ENCODE peak calls at places on chromosomes 12 and 14, in four cellular contexts. D, S, Y and T are unnamed samples. For H3K4me1, the result is how much of the 10 kb centered on the place peaks cover.

GRCh38 chr12:131755305-131756113 is 44.6 kb downstream of the SFSWAP start:
- DNase-seq in Y (peak), D (peak), S (no peak), T (peak)

GRCh38 chr12:46160081-46160980 is 108.5 kb downstream of the SLC38A1 start:
- DNase-seq in S (no peak), Y (no peak), D (peak), T (no peak)

GRCh38 chr14:55333785-55334485 is 62.7 kb downstream of the FBXO34 start:
- DNase-seq in D (peak), S (no peak), Y (no peak), T (peak)

GRCh38 chr14:52950898-52951729 is at the start of gene FERMT2:
- DNase-seq in S (peak), D (peak), Y (peak), T (peak)

GRCh38 chr12:76219806-76220205 is 128.4 kb downstream of the BBS10 start:
- DNase-seq in D (no peak), Y (no peak), S (no peak), T (no peak)

GRCh38 chr12:38123566-38124246 is 192.9 kb upstream of the ALG10B start:
- DNase-seq in S (no peak), D (no peak), Y (no peak), T (no peak)

GRCh38 chr12:80625901-80626300 is 81.5 kb upstream of the MYF6 start:
- DNase-seq in Y (no peak), S (no peak), D (no peak), T (no peak)

GRCh38 chr12:24996102-24996797 is 47.3 kb upstream of the BCAT1 start:
- DNase-seq in S (no peak), Y (no peak), D (no peak), T (no peak)

GRCh38 chr12:122449317-122449716 is 26.8 kb upstream of the CLIP1 start:
- DNase-seq in S (no peak), D (peak), Y (no peak), T (no peak)

GRCh38 chr14:103177376-103177775 is 54.1 kb downstream of the TNFAIP2 start:
- DNase-seq in D (no peak), Y (no peak), S (no peak), T (no peak)

GRCh38 chr14:39102969-39103957 is at the start of gene SEC23A:
- DNase-seq in D (peak), S (peak), Y (peak), T (peak)

GRCh38 chr12:31773867-31774266 is 45.0 kb upstream of the AMN1 start:
- DNase-seq in S (no peak), D (no peak), Y (no peak), T (no peak)

GRCh38 chr14:67782090-67782489 is 34.3 kb downstream of the ZFYVE26 start:
- DNase-seq in D (no peak), S (no peak), Y (no peak), T (no peak)

GRCh38 chr14:97277711-97278110 is 480.5 kb downstream of the VRK1 start:
- DNase-seq in D (no peak), Y (no peak), S (no peak), T (no peak)

GRCh38 chr14:55715889-55716288 is 135.9 kb downstream of the KTN1 start:
- DNase-seq in Y (no peak), S (no peak), D (peak), T (no peak)

GRCh38 chr12:88876867-88877266 is 296.6 kb upstream of the KITLG start:
- DNase-seq in S (no peak), Y (no peak), D (peak), T (no peak)

GRCh38 chr12:105262461-105263184 is 26.6 kb upstream of the APPL2 start:
- DNase-seq in D (no peak), S (no peak), Y (no peak), T (no peak)

GRCh38 chr14:49303952-49304516 is 282.1 kb downstream of the RPS29 start:
- DNase-seq in Y (no peak), S (no peak), D (peak), T (no peak)

GRCh38 chr14:100841445-100842403 is 15.8 kb downstream of the MEG3 start:
- DNase-seq in Y (no peak), D (no peak), S (peak), T (no peak)

GRCh38 chr14:22836301-22837058 is at the start of gene MMP14:
- DNase-seq in Y (no peak), S (peak), D (peak), T (no peak)

GRCh38 chr12:46269429-46270241 is 792 bp upstream of the SLC38A1 start:
- DNase-seq in S (no peak), D (no peak), Y (peak), T (peak)

GRCh38 chr12:32997471-32997870 is 100.9 kb upstream of the PKP2 start:
- DNase-seq in Y (no peak), S (no peak), D (no peak), T (no peak)

GRCh38 chr12:122870867-122871664 is 24.9 kb downstream of the VPS37B start:
- DNase-seq in D (peak), Y (no peak), S (peak), T (no peak)

GRCh38 chr12:111780615-111781014 is 13.9 kb downstream of the ALDH2 start:
- DNase-seq in S (no peak), Y (no peak), D (no peak), T (no peak)

GRCh38 chr14:28088125-28088524 is 678.5 kb upstream of the FOXG1 start:
- DNase-seq in D (no peak), Y (no peak), S (no peak), T (no peak)

GRCh38 chr12:115857923-115858322 is 419.6 kb downstream of the MED13L start:
- DNase-seq in S (no peak), D (no peak), Y (no peak), T (no peak)

GRCh38 chr14:49586673-49587460 is 687 bp upstream of the RPS29 start:
- DNase-seq in D (peak), S (no peak), Y (peak), T (peak)

GRCh38 chr14:38505221-38506095 is 249.6 kb upstream of the CLEC14A start:
- DNase-seq in D (peak), S (no peak), Y (no peak), T (no peak)

GRCh38 chr14:74956000-74956279 is 543 bp upstream of the PGF start:
- DNase-seq in Y (no peak), S (no peak), D (no peak), T (no peak)

GRCh38 chr14:67187826-67188225 is 1.4 kb upstream of the GARIN2 start:
- DNase-seq in D (peak), S (no peak), Y (no peak), T (no peak)

GRCh38 chr14:99982449-99983250 is 82.6 kb upstream of the EVL start:
- DNase-seq in S (no peak), Y (peak), D (peak), T (peak)

GRCh38 chr12:25719505-25719904 is 166.4 kb upstream of the LMNTD1 start:
- DNase-seq in S (no peak), D (peak), Y (no peak), T (no peak)

GRCh38 chr12:48988030-48988649 is 10.0 kb downstream of the WNT1 start:
- DNase-seq in S (peak), Y (peak), D (peak), T (peak)

GRCh38 chr14:41072776-41073175 is 533.9 kb upstream of the LRFN5 start:
- DNase-seq in D (no peak), S (no peak), Y (no peak), T (no peak)

GRCh38 chr14:32332415-32333116 is 3.5 kb downstream of the AKAP6 start:
- DNase-seq in D (no peak), S (no peak), Y (no peak), T (no peak)

GRCh38 chr14:35883677-35884293 is 57.6 kb downstream of the BRMS1L start:
- DNase-seq in Y (no peak), D (peak), S (no peak), T (peak)

GRCh38 chr12:128259556-128260070 is 7.4 kb upstream of the TMEM132C start:
- DNase-seq in S (no peak), Y (no peak), D (no peak), T (no peak)

GRCh38 chr14:21406213-21406612 is 22.4 kb upstream of the SUPT16H start:
- DNase-seq in D (no peak), S (no peak), Y (no peak), T (no peak)
- H3K27ac ChIP-seq in D (no peak), S (no peak), Y (no peak), T (no peak)

GRCh38 chr12:54191550-54192022 is 2.8 kb upstream of the SMUG1 start:
- DNase-seq in Y (peak), D (peak), S (peak), T (peak)
- H3K4me1 ChIP-seq in Y (under half), D (under half), S (under half), T (under half)

GRCh38 chr14:104700747-104701215 is 11.4 kb downstream of the INF2 start:
- DNase-seq in Y (no peak), S (no peak), D (no peak), T (no peak)

GRCh38 chr14:104698688-104699425 is 9.4 kb downstream of the INF2 start:
- DNase-seq in Y (no peak), D (no peak), S (no peak), T (no peak)

GRCh38 chr14:104701383-104702076 is 12.1 kb downstream of the INF2 start:
- DNase-seq in Y (no peak), S (no peak), D (no peak), T (no peak)

GRCh38 chr14:104699426-104699748 is 10.0 kb downstream of the INF2 start:
- DNase-seq in D (no peak), Y (no peak), S (no peak), T (no peak)

DNA sequence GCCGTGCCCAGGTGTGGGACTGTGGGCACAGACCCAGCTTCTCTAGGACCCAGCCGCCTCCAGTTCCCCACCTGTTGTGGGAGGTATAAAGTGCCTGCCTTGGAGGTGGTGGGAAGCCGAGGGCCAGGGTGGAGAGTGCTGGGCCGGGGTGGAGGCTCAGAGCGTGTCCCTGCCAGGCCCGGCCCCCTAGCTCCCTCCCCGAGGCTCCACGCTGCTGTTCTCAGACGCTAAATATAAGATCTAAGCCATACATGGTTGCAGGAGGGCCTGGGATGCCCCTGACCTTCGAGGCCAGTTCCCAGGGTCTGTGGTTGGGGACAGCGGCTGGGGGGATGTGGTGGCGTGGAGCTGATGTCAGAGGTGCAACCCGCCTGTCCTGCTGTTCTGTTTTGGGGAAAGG is 10.8 kb downstream of the INF2 start:
- DNase-seq in D (no peak), S (no peak), Y (no peak), T (no peak)
- H3K27ac ChIP-seq in D (no peak), S (no peak), Y (no peak), T (no peak)

DNA sequence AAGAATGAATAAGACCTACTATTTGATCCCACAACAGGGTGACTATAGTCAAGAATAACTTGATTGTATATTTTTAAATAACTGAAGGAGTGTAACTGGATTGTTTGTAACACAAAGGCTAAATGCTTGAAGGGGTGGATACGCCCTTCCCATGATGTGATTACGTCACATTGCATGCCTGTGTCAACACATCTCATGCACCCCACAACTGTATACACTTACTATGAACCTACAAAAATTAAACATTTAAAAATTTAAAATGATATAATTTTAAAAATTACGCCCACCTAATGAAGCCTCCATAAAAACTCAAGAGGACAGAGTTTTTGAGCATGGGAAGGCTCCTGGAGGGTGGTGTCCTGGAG is 94.5 kb downstream of the SCARB1 start:
- DNase-seq in S (no peak), D (peak), Y (no peak), T (no peak)
- H3K4me1 ChIP-seq in S (under half), D (under half), Y (under half), T (under half)

GRCh38 chr14:34059037-34059924 is 108.4 kb upstream of the EGLN3 start:
- DNase-seq in Y (no peak), S (no peak), D (no peak), T (no peak)

GRCh38 chr14:34062353-34062973 is 111.6 kb upstream of the EGLN3 start:
- DNase-seq in D (no peak), S (no peak), Y (no peak), T (no peak)

GRCh38 chr14:34060747-34061050 is 109.8 kb upstream of the EGLN3 start:
- DNase-seq in D (no peak), Y (no peak), S (no peak), T (peak)

GRCh38 chr14:34058510-34058909 is 107.6 kb upstream of the EGLN3 start:
- DNase-seq in S (no peak), Y (no peak), D (no peak), T (no peak)

DNA sequence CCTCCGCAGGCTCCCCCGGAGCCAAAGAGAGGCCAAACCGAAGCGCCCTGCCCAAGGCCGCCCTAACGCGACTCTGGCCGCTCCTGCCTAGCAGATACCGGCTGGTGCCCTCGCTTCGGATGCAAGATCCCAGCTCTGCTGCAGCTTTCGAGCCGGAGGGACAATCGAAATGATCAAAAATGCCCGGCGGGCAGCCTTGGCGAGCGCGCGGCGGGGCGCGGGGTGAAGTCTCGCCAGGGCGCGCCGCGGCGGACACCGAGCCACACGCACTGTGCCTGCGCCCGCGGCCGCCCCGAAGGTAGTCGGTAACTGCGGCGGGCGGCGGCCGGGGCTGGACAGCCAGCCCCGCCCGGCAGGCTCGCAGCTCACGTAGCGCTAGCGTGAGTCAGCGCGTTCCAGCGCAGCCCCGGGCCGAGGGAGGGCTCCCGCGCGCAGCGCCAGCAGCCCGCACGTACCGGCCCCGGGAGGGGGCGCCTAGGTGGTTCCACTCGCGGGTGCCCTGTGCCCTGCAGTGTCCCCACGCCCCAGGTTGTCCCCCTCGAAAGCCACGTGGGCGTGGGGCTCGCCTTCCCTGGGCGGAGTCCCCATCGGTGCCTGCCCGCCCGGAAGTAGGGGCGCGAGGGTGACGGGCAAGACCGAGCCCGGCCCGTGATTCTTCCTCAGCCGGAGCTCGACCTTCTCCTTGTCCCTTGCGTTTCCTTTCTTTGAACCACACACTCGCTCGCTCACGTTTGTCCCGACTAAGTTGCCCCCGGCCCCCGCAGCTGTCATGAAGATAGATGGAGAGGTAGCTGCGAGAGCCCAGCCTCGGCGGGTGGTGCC is 109.3 kb upstream of the EGLN3 start:
- DNase-seq in D (peak), Y (peak), S (peak), T (no peak)
- H3K27ac ChIP-seq in D (peak), Y (peak), S (peak), T (no peak)

GRCh38 chr14:91114079-91115065 is 499 bp downstream of the DGLUCY start:
- DNase-seq in S (peak), Y (peak), D (peak), T (peak)

GRCh38 chr14:91112172-91112571 is 1.7 kb upstream of the DGLUCY start:
- DNase-seq in S (no peak), Y (no peak), D (no peak), T (no peak)

GRCh38 chr14:91115986-91116385 is 2.1 kb downstream of the DGLUCY start:
- DNase-seq in S (no peak), Y (no peak), D (peak), T (no peak)

GRCh38 chr14:91111443-91111842 is 2.4 kb upstream of the DGLUCY start:
- DNase-seq in D (no peak), Y (no peak), S (no peak), T (no peak)

DNA sequence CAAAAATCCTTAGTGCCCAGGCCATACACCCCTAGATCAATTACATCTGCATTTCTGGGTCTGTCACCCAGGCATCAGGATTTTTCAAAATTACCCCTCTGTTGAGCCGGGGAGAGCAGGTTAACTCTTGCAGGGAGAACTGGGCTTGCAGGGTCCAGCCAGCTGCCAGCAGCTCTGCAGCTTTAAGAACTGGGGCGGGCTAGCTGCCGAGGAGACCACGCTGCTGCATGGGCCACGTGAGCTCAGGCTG is at the start of gene DGLUCY:
- DNase-seq in S (no peak), D (peak), Y (no peak), T (peak)
- H3K4me1 ChIP-seq in S (under half), D (under half), Y (half or more), T (half or more)